ENCODE peak calls at places on chromosomes 6 and 20, in five cellular contexts. P is OCI-LY7, S is GM23248, X is endothelial cell of umbilical vein, E is neural progenitor cell. D is an unnamed sample.

GRCh38 chr6:52013035-52013434 is 74.4 kb downstream of the PKHD1 start:
- DNase-seq in P (no peak), S (peak), X (no peak), E (no peak), D (peak)

GRCh38 chr6:160330621-160331020 is 17.6 kb upstream of the SLC22A3 start:
- DNase-seq in P (no peak), S (no peak), X (no peak), E (no peak), D (no peak)

GRCh38 chr6:43639984-43640800 is 4.6 kb downstream of the MAD2L1BP start:
- DNase-seq in P (no peak), S (no peak), X (no peak), E (no peak), D (no peak)

GRCh38 chr20:63497946-63498935 is 642 bp downstream of the EEF1A2 start:
- DNase-seq in P (no peak), S (peak), X (no peak), E (no peak), D (peak)

GRCh38 chr20:62832212-62832922 is 15.5 kb downstream of the COL9A3 start:
- DNase-seq in P (peak), S (peak), X (no peak), E (no peak), D (no peak)

GRCh38 chr6:80214436-80215022 is 108.1 kb downstream of the BCKDHB start:
- DNase-seq in P (peak), S (peak), X (peak), E (peak), D (peak)

GRCh38 chr6:159983641-159984080 is 14.8 kb downstream of the IGF2R start:
- DNase-seq in P (no peak), S (peak), X (no peak), E (no peak), D (no peak)

GRCh38 chr20:50405235-50405914 is 104.8 kb upstream of the PTPN1 start:
- DNase-seq in P (no peak), S (no peak), X (no peak), E (no peak), D (no peak)

GRCh38 chr6:112232845-112233256 is 21.5 kb downstream of the LAMA4 start:
- DNase-seq in P (no peak), S (peak), X (peak), E (no peak), D (no peak)

GRCh38 chr20:45405566-45406259 is 2.4 kb upstream of the DBNDD2 start:
- DNase-seq in P (no peak), S (peak), X (peak), E (peak), D (no peak)

GRCh38 chr6:108348655-108349349 is 53.9 kb downstream of the AFG1L start:
- DNase-seq in P (no peak), S (no peak), X (no peak), E (no peak), D (no peak)

GRCh38 chr6:127732927-127733326 is 156.0 kb downstream of the C6orf58 start:
- DNase-seq in P (no peak), S (no peak), X (no peak), E (no peak), D (no peak)

GRCh38 chr20:51526105-51526470 is 16.4 kb downstream of the NFATC2 start:
- DNase-seq in P (no peak), S (no peak), X (no peak), E (no peak), D (no peak)

GRCh38 chr20:57664924-57665588 is 44.8 kb downstream of the PMEPA1 start:
- DNase-seq in P (no peak), S (no peak), X (no peak), E (no peak), D (no peak)

GRCh38 chr6:97040355-97040860 is 115.9 kb downstream of the KLHL32 start:
- DNase-seq in P (no peak), S (no peak), X (no peak), E (peak), D (no peak)

GRCh38 chr20:1463971-1464570 is 2.6 kb downstream of the NSFL1C start:
- DNase-seq in P (no peak), S (peak), X (no peak), E (no peak), D (peak)

GRCh38 chr6:169904051-169904922 is 152.9 kb downstream of the ERMARD start:
- DNase-seq in P (no peak), S (no peak), X (peak), E (no peak), D (no peak)

GRCh38 chr20:47677314-47678129 is 107.8 kb downstream of the SULF2 start:
- DNase-seq in P (peak), S (peak), X (peak), E (peak), D (peak)

GRCh38 chr6:21111399-21111725 is 482.2 kb upstream of the SOX4 start:
- DNase-seq in P (no peak), S (no peak), X (peak), E (no peak), D (peak)

GRCh38 chr20:35307666-35308653 is 15.7 kb upstream of the FAM83C start:
- DNase-seq in P (no peak), S (peak), X (peak), E (no peak), D (peak)

GRCh38 chr6:119325559-119326240 is 23.9 kb downstream of the MAN1A1 start:
- DNase-seq in P (no peak), S (no peak), X (no peak), E (no peak), D (no peak)

GRCh38 chr20:56328861-56329260 is 29.9 kb upstream of the FAM210B start:
- DNase-seq in P (peak), S (peak), X (no peak), E (peak), D (peak)

GRCh38 chr6:138455746-138456392 is 43.4 kb downstream of the NHSL1 start:
- DNase-seq in P (peak), S (peak), X (peak), E (no peak), D (peak)

DNA sequence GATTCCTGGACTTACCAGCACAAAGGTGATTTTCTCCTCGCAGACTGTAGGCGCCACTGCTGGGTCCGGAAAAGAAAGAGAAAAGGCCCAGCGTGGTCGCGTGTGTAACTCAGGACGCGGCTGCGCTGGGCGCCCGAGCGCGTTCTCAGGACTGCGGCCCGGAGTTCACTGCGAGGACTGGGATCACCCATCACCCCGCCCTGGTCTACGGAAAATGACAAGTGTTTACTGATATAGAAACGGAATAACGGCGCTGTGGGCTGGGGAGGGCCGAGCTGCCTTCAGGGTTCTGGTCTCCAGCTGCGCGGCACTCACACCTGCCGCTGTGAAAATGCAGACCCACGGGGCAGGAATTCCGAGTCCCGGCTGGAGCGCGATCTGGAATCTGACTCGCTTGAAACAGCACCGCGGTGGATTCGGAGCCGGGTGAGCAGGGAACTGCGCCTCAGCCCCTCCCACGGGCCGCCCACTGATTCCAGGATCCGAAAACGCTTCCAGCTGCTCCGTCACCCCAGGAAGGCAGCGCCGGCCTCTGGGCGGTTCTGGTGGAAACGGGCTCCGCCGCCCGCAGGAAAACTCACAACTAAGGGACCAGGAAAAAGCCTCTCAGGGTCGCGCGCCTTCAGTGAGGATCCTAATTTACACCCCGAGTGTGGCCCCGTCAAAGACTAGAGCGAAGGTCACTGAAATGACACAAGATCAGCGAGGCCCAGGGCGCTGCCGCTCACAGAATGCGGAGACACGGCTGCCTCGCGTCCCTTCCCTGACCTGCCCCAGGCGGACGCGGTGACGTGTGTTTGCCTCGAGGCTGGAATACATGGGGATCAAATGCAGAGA is 34.5 kb downstream of the HLA-A start:
- DNase-seq in P (peak), S (peak), X (peak), E (peak), D (peak)
- H2AFZ ChIP-seq in P (peak), S (peak), X (peak), E (peak), D (peak)

DNA sequence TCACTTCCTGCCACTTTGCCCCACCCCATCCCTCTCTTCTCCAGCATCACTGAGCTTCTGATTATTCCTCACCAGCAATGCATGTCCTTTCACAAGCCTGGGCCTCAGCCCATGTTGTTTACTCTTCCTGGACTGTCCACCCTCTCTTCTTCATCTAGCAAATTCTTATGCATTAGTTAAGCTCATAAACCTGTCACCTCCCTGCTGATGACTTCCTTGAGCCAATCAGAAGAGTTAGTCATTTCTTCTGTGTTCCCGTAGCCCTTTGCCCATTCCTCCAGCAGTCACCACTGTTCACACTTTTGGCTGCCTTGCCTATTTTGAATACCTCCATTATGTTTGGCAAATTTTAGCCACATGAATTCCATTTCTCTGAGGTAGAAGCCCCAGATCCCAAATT is 4.1 kb upstream of the CRYBG1 start:
- DNase-seq in P (no peak), S (peak), X (no peak), E (no peak), D (no peak)
- H2AFZ ChIP-seq in P (no peak), S (no peak), X (no peak), E (no peak), D (no peak)

GRCh38 chr6:50992232-50992631 is 173.6 kb downstream of the TFAP2B start:
- DNase-seq in P (no peak), S (no peak), X (no peak), E (no peak), D (no peak)
- H2AFZ ChIP-seq in P (no peak), S (no peak), X (no peak), E (no peak), D (no peak)

GRCh38 chr20:31711416-31712111 is 11.1 kb downstream of the BCL2L1 start:
- DNase-seq in P (no peak), S (no peak), X (no peak), E (no peak), D (no peak)

GRCh38 chr20:31710423-31711250 is 12.0 kb downstream of the BCL2L1 start:
- DNase-seq in P (no peak), S (no peak), X (no peak), E (no peak), D (peak)

GRCh38 chr20:31713312-31714049 is 9.2 kb downstream of the BCL2L1 start:
- DNase-seq in P (no peak), S (peak), X (peak), E (no peak), D (peak)

GRCh38 chr20:31712112-31712553 is 10.5 kb downstream of the BCL2L1 start:
- DNase-seq in P (no peak), S (no peak), X (no peak), E (peak), D (no peak)

GRCh38 chr20:31712564-31713311 is 9.9 kb downstream of the BCL2L1 start:
- DNase-seq in P (no peak), S (peak), X (peak), E (peak), D (peak)
- H2AFZ ChIP-seq in P (no peak), S (peak), X (no peak), E (no peak), D (no peak)

D was measured in mammary epithelial cell.